ENCODE peak calls at places on chromosomes 3 and 15, in six cellular contexts. M, C, K, G, F and J are unnamed samples.

GRCh38 chr3:145519598-145520078 is 641.3 kb downstream of the PLOD2 start:
- DNase-seq in K (no peak), M (no peak), F (no peak), C (no peak), G (no peak), J (no peak)

GRCh38 chr15:33292718-33293307 is 18.0 kb upstream of the RYR3 start:
- DNase-seq in F (peak; percentile 25), M (peak; percentile 78), G (no peak), K (peak; percentile 66), C (peak; percentile 42), J (no peak)

GRCh38 chr3:13301295-13301987 is 118.7 kb downstream of the NUP210 start:
- DNase-seq in F (peak; percentile 86), M (no peak), C (peak; percentile 64), G (no peak), K (no peak), J (peak; percentile 54)

GRCh38 chr3:52834871-52835501 is at the start of gene MUSTN1:
- DNase-seq in G (no peak), F (no peak), C (no peak), M (no peak), K (peak; percentile 85), J (no peak)

GRCh38 chr3:64681015-64681414 is 6.8 kb downstream of the ADAMTS9 start:
- DNase-seq in M (no peak), G (no peak), C (no peak), K (no peak), F (no peak), J (no peak)

GRCh38 chr3:13022348-13023250 is 50.6 kb downstream of the IQSEC1 start:
- DNase-seq in C (no peak), K (peak; percentile 89), F (peak; percentile 87), M (peak; percentile 75), G (no peak), J (peak; percentile 89)

GRCh38 chr3:9746330-9746729 is 3.4 kb upstream of the OGG1 start:
- DNase-seq in F (no peak), K (no peak), M (no peak), C (no peak), G (no peak), J (no peak)

GRCh38 chr3:130480736-130481135 is 36.2 kb upstream of the COL6A6 start:
- DNase-seq in G (no peak), M (no peak), K (no peak), C (peak; percentile 10), F (no peak), J (no peak)

GRCh38 chr15:89781055-89781454 is 4.9 kb downstream of the MESP2 start:
- DNase-seq in F (no peak), M (no peak), G (no peak), K (no peak), C (peak; percentile 77), J (peak; percentile 74)

GRCh38 chr3:101170047-101170771 is 150.2 kb downstream of the IMPG2 start:
- DNase-seq in G (no peak), K (peak; percentile 66), F (peak; percentile 1), C (no peak), M (no peak), J (no peak)

GRCh38 chr3:144930431-144930830 is 958.8 kb downstream of the DIPK2A start:
- DNase-seq in F (no peak), K (no peak), G (no peak), C (no peak), M (no peak), J (no peak)

GRCh38 chr3:40847571-40847992 is 322.8 kb downstream of the ZNF621 start:
- DNase-seq in K (no peak), M (no peak), G (no peak), C (peak; percentile 12), F (no peak), J (no peak)

GRCh38 chr3:73784647-73785420 is 160.1 kb upstream of the PDZRN3 start:
- DNase-seq in F (no peak), G (no peak), M (no peak), C (no peak), K (no peak), J (no peak)

GRCh38 chr15:71752604-71753289 is 57.6 kb upstream of the NR2E3 start:
- DNase-seq in K (no peak), F (peak; percentile 86), M (peak; percentile 33), C (peak; percentile 53), G (no peak), J (no peak)

GRCh38 chr15:65373163-65373651 is 4.6 kb downstream of the IGDCC3 start:
- DNase-seq in K (no peak), F (no peak), C (no peak), G (no peak), M (no peak), J (peak; percentile 39)

GRCh38 chr15:45023659-45024320 is 795 bp downstream of the SORD start:
- DNase-seq in K (no peak), M (peak; percentile 3), F (peak; percentile 10), C (peak; percentile 8), G (no peak), J (no peak)